ENCODE peak calls at places on chromosomes 7 and 10, in eight cellular contexts. P is HCT116, Q is hepatocyte, K is PC-3, C is PC-9, J is GM23338, U is MM.1S, Y is GM23248. H is an unnamed sample.

GRCh38 chr7:41760293-41760692 is 57.4 kb upstream of the INHBA start:
- DNase-seq in Q (no peak), Y (peak; percentile 4), J (no peak), P (no peak), U (no peak), K (no peak), C (no peak), H (no peak)

GRCh38 chr10:132904814-132905649 is 37.3 kb downstream of the CFAP46 start:
- DNase-seq in Q (no peak), K (no peak), U (no peak), P (no peak), Y (no peak), C (no peak), J (no peak), H (no peak)

GRCh38 chr10:84543948-84544347 is 215.6 kb downstream of the CCSER2 start:
- DNase-seq in Y (peak; percentile 54), Q (no peak), K (peak; percentile 46), C (peak; percentile 57), J (no peak), U (no peak), P (no peak), H (no peak)

GRCh38 chr7:151810434-151811232 is 66.3 kb downstream of the PRKAG2 start:
- DNase-seq in C (no peak), K (no peak), Y (no peak), J (no peak), U (no peak), P (no peak), Q (no peak), H (no peak)

GRCh38 chr10:75451927-75452326 is 20.5 kb downstream of the LRMDA start:
- DNase-seq in Y (no peak), C (no peak), U (no peak), J (peak; percentile 32), Q (no peak), K (no peak), P (no peak), H (no peak)

GRCh38 chr7:134773164-134773563 is 6.3 kb upstream of the CALD1 start:
- DNase-seq in K (no peak), C (no peak), Q (no peak), Y (no peak), J (no peak), P (no peak), U (no peak), H (no peak)

GRCh38 chr7:112520787-112521186 is 40.0 kb downstream of the LSMEM1 start:
- DNase-seq in U (no peak), Y (no peak), C (no peak), J (no peak), K (no peak), P (no peak), Q (no peak), H (no peak)

GRCh38 chr10:123559066-123559822 is 106.9 kb upstream of the GPR26 start:
- DNase-seq in Q (peak; percentile 75), K (peak; percentile 65), P (peak; percentile 60), J (peak; percentile 79), U (peak; percentile 54), C (peak; percentile 36), Y (peak; percentile 70), H (peak; percentile 57)

GRCh38 chr10:52951819-52952218 is 179.2 kb upstream of the MBL2 start:
- DNase-seq in P (no peak), C (no peak), J (peak; percentile 91), Q (peak; percentile 77), U (peak; percentile 41), K (peak; percentile 97), Y (peak; percentile 42), H (peak; percentile 69)

GRCh38 chr7:128343554-128344430 is at the start of gene RBM28:
- DNase-seq in Y (peak; percentile 96), U (peak; percentile 95), K (peak; percentile 93), Q (peak; percentile 95), J (peak; percentile 95), P (peak; percentile 87), C (peak; percentile 82), H (peak; percentile 96)

GRCh38 chr7:115230882-115231508 is 309.1 kb downstream of the MDFIC start:
- DNase-seq in Y (peak; percentile 96), Q (peak; percentile 53), K (peak; percentile 91), J (no peak), P (peak; percentile 91), C (peak; percentile 93), U (no peak), H (no peak)

DNA sequence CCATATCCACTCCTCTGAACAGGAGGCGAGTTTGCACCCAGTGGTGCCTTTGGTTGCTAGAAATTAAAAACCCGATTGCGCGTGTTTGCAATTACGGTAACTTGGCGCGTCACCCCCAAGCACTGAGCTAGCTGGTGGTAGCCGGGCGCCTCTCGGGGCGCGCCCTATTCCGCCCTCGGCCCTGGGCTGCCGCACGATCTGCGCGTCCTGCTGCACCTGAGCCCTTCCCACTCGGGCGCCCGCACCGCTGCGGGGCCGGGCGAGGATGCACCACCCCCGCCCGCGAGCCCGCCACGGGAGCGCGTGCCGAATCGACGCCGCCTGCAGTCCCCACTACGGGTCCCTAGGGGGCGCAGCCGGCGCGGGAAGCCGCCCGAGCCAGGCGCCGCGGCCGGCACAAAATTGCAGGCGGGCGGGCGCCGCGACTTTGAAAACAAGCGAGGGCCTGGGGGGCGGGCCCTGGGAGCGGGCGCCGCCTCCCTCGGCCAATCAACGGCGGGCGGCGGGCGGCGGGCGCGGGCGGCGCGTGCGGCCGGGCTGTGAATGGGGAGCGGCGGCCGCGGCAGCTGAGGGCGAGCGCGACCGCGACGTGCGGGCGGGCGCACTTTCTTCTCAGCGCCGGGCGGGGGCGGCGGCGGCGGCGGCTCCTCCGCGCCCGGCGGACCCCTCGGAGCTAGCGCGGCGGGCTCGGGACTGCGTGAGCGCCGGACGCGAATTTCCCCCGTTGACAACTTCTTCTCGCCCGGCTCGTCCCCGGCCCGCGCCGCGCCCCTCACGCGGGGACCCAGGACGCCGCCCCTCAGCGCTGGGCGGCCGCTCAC is at the start of gene SDK1:
- DNase-seq in Y (peak; percentile 84), P (peak; percentile 71), Q (peak; percentile 97), U (peak; percentile 77), C (peak; percentile 40), J (peak; percentile 92), K (peak; percentile 83), H (peak; percentile 92)
- H3K27ac ChIP-seq in Y (no peak within 1 kb of the TSS), P (no peak within 1 kb of the TSS), Q (peak within 1 kb of the TSS; percentile 17), U (no peak within 1 kb of the TSS), C (no peak within 1 kb of the TSS), J (no peak within 1 kb of the TSS), K (no peak within 1 kb of the TSS), H (no peak within 1 kb of the TSS)

GRCh38 chr7:137691566-137691965 is 155.2 kb downstream of the DGKI start:
- DNase-seq in Q (no peak), J (no peak), K (no peak), P (no peak), C (no peak), Y (no peak), U (no peak), H (no peak)
- H3K9me2 ChIP-seq in Q (no peaks in the 10 kb centered on the region), J (peaks cover 7% of the 10 kb centered on the region), K (no peaks in the 10 kb centered on the region), P (no peaks in the 10 kb centered on the region), C (no peaks in the 10 kb centered on the region), Y (no peaks in the 10 kb centered on the region), U (no peaks in the 10 kb centered on the region), H (no peaks in the 10 kb centered on the region)

DNA sequence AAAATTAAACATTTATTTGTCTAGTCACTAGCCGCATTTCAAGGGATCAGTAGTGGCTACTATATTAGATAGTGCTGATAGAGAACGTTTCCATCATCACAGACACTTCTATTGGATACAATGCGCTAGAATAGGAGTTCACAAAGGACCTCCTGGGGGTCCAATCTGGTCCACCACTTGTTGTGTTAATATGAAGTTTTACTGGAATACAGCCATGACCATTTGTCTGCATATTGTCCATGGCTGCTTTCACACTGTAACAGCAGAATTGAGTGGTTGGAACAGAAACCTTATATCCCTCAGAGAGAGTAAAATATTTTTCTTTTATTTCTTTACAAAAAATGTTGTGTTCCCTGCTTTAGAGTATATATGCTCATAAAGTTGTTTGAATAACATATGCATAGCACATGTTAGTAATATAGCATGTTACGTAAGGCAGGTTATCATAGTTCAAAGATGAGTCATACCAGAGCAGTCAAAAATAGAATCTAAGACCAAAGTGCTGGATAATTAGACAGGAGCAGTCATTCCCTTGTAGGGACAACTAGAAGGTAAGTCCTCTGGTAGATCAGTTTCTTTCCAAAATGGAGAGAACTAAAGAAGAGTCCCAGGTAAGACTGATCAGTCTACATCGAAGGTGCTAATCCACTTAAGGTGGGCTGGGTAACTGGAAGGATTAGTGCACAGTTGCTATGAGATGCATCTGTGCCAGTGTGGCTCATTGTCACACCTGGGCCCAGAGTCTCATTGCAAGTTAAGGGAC is 14.9 kb downstream of the BZW2 start:
- DNase-seq in P (no peak), C (peak; percentile 92), Y (peak; percentile 44), Q (peak; percentile 57), U (no peak), J (no peak), K (peak; percentile 70), H (no peak)
- H3K27ac ChIP-seq in P (peak overlapping the region; percentile 43), C (peak overlapping the region; percentile 50), Y (no peak overlapping the region), Q (peak overlapping the region; percentile 81), U (no peak overlapping the region), J (no peak overlapping the region), K (peak overlapping the region; percentile 35), H (no peak overlapping the region)

DNA sequence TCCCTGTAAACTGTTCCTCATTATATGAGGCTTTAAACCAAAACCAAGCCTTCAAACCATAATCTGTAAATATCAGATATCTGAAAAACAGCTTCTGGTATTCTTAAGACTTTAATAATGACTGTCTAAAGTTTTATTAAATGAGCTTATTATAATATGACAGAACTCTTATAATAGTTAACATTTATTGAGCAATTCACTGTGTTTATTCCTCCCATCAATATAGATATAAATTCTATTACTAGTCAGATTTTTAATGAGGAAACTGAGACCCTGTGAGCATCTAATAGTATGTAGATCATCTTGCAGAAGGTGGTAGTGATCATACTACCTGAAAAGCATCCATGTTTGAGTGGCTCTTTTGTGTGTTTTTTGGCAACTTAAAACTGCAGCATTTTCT is 45.1 kb downstream of the KIF11 start:
- DNase-seq in J (no peak), C (no peak), U (no peak), Q (no peak), K (no peak), Y (no peak), P (no peak), H (no peak)
- H3K9me2 ChIP-seq in J (no peaks in the 10 kb centered on the region), C (no peaks in the 10 kb centered on the region), U (no peaks in the 10 kb centered on the region), Q (no peaks in the 10 kb centered on the region), K (no peaks in the 10 kb centered on the region), Y (no peaks in the 10 kb centered on the region), P (no peaks in the 10 kb centered on the region), H (no peaks in the 10 kb centered on the region)

H was measured in OCI-LY7.